ENCODE peak calls at places on chromosomes 2 and 18, in seven cellular contexts. B is IMR-90, Q is fibroblast of lung, W is GM12865, O is fibroblast of pulmonary artery, N is K562, K is AG04449. G is an unnamed sample.

GRCh38 chr2:137208361-137208973 is 443.1 kb downstream of the THSD7B start:
- DNase-seq in Q (no peak), B (no peak), N (no peak), O (peak), K (no peak), W (no peak), G (peak)

GRCh38 chr2:65686928-65687521 is 254.6 kb upstream of the SPRED2 start:
- DNase-seq in B (no peak), N (no peak), K (no peak), O (no peak), Q (no peak), W (no peak), G (no peak)

GRCh38 chr18:7084080-7084765 is 33.4 kb downstream of the LAMA1 start:
- DNase-seq in K (no peak), Q (peak), O (peak), N (no peak), W (peak), B (peak), G (peak)

GRCh38 chr2:188902906-188903305 is 71.3 kb upstream of the COL3A1 start:
- DNase-seq in K (no peak), B (peak), W (no peak), N (no peak), Q (peak), O (peak), G (peak)

GRCh38 chr2:74887961-74888670 is 54.2 kb downstream of the HK2 start:
- DNase-seq in O (no peak), Q (peak), W (no peak), B (peak), N (no peak), K (no peak), G (peak)

GRCh38 chr2:145654156-145654555 is 1134.2 kb upstream of the ZEB2 start:
- DNase-seq in W (no peak), Q (no peak), N (no peak), O (no peak), B (no peak), K (no peak), G (no peak)

GRCh38 chr2:181857471-181857870 is 34.1 kb upstream of the ITPRID2 start:
- DNase-seq in B (peak), K (no peak), N (no peak), W (no peak), Q (peak), O (peak), G (no peak)

GRCh38 chr2:157497603-157498314 is 53.9 kb upstream of the CYTIP start:
- DNase-seq in B (peak), W (peak), O (peak), Q (peak), K (no peak), N (peak), G (peak)

GRCh38 chr2:65349863-65350262 is 82.5 kb downstream of the SPRED2 start:
- DNase-seq in N (peak), Q (peak), B (peak), W (no peak), K (no peak), O (peak), G (peak)

GRCh38 chr2:146584316-146584715 is 1260.5 kb upstream of the ACVR2A start:
- DNase-seq in N (no peak), B (no peak), W (no peak), O (no peak), K (no peak), Q (no peak), G (no peak)

GRCh38 chr2:188940171-188940570 is 34.0 kb upstream of the COL3A1 start:
- DNase-seq in K (no peak), Q (peak), O (peak), W (no peak), B (peak), N (no peak), G (peak)

GRCh38 chr2:126655500-126656310 is at the start of gene GYPC:
- DNase-seq in O (peak), K (peak), Q (peak), W (peak), B (peak), N (peak), G (peak)

GRCh38 chr2:25076749-25077148 is 34.9 kb downstream of the EFR3B start:
- DNase-seq in B (no peak), Q (no peak), O (no peak), W (peak), N (no peak), K (no peak), G (no peak)

GRCh38 chr2:166665991-166666940 is 172.2 kb upstream of the SCN7A start:
- DNase-seq in O (peak), N (no peak), Q (peak), W (no peak), B (peak), K (peak), G (peak)

GRCh38 chr2:105239924-105240323 is 1.6 kb upstream of the GPR45 start:
- DNase-seq in W (no peak), Q (peak), K (peak), N (no peak), B (peak), O (peak), G (peak)

GRCh38 chr2:170235860-170236638 is 58.1 kb downstream of the MYO3B start:
- DNase-seq in O (peak), Q (peak), K (no peak), B (peak), W (peak), N (peak), G (peak)

GRCh38 chr2:236015171-236015570 is 153.0 kb downstream of the GBX2 start:
- DNase-seq in Q (no peak), W (no peak), B (no peak), O (no peak), K (no peak), N (no peak), G (no peak)

GRCh38 chr2:75460630-75461029 is 100.1 kb downstream of the EVA1A start:
- DNase-seq in W (no peak), N (no peak), B (no peak), K (no peak), Q (no peak), O (no peak), G (no peak)

GRCh38 chr18:49967171-49967570 is 153.8 kb upstream of the ACAA2 start:
- DNase-seq in B (no peak), K (no peak), O (no peak), W (no peak), N (no peak), Q (no peak), G (no peak)

GRCh38 chr2:219495531-219496122 is 3.1 kb upstream of the GMPPA start:
- DNase-seq in B (peak), Q (peak), N (peak), K (no peak), O (peak), W (peak), G (peak)

GRCh38 chr2:173001664-173002604 is 73.7 kb upstream of the MAP3K20 start:
- DNase-seq in Q (no peak), B (no peak), W (no peak), N (no peak), O (no peak), K (no peak), G (no peak)

GRCh38 chr2:113157108-113157896 is 16.5 kb upstream of the PSD4 start:
- DNase-seq in Q (peak), K (no peak), B (no peak), N (peak), W (peak), O (no peak), G (no peak)

GRCh38 chr2:235666240-235666781 is 172.5 kb downstream of the AGAP1 start:
- DNase-seq in Q (peak), K (peak), O (peak), B (peak), W (peak), N (no peak), G (peak)

GRCh38 chr2:169716938-169717690 is 16.5 kb upstream of the KLHL23 start:
- DNase-seq in K (no peak), W (no peak), O (peak), N (no peak), Q (no peak), B (peak), G (peak)

GRCh38 chr2:206116278-206116677 is 30.3 kb upstream of the INO80D start:
- DNase-seq in W (no peak), K (no peak), B (no peak), N (no peak), Q (no peak), O (no peak), G (no peak)

GRCh38 chr2:128317186-128317897 is 1.3 kb downstream of the HS6ST1 start:
- DNase-seq in B (no peak), K (no peak), Q (no peak), W (peak), N (peak), O (no peak), G (no peak)

GRCh38 chr2:164065038-164065437 is 329.2 kb upstream of the FIGN start:
- DNase-seq in K (no peak), O (no peak), N (no peak), W (no peak), B (no peak), Q (no peak), G (no peak)

GRCh38 chr2:233449071-233449901 is 95.0 kb downstream of the DGKD start:
- DNase-seq in N (no peak), Q (peak), W (no peak), O (peak), K (no peak), B (peak), G (peak)

GRCh38 chr18:65975536-65975935 is 224.7 kb downstream of the CDH7 start:
- DNase-seq in B (no peak), K (no peak), O (no peak), W (no peak), Q (peak), N (no peak), G (no peak)

GRCh38 chr2:105399207-105399861 is 483 bp upstream of the FHL2 start:
- DNase-seq in K (no peak), O (no peak), N (no peak), B (no peak), W (no peak), Q (no peak), G (no peak)

GRCh38 chr2:62604336-62604735 is 98.3 kb upstream of the TMEM17 start:
- DNase-seq in B (peak), Q (no peak), O (no peak), N (no peak), W (no peak), K (no peak), G (peak)

GRCh38 chr18:3784949-3785348 is 335.0 kb downstream of the TGIF1 start:
- DNase-seq in K (no peak), N (no peak), B (no peak), O (no peak), W (no peak), Q (no peak), G (no peak)

GRCh38 chr2:161102770-161103450 is 57.3 kb upstream of the TANK start:
- DNase-seq in O (peak), K (no peak), W (no peak), N (no peak), Q (peak), B (peak), G (peak)

GRCh38 chr2:98896416-98896815 is 39.6 kb downstream of the CRACDL start:
- DNase-seq in K (no peak), W (no peak), Q (no peak), O (no peak), N (no peak), B (no peak), G (no peak)

GRCh38 chr2:222859786-222860726 is 780 bp upstream of the ACSL3 start:
- DNase-seq in O (peak), B (peak), Q (peak), N (no peak), K (no peak), W (no peak), G (peak)

GRCh38 chr2:241777167-241777685 is 604 bp downstream of the GAL3ST2 start:
- DNase-seq in B (no peak), K (no peak), W (no peak), N (no peak), Q (no peak), O (no peak), G (no peak)

GRCh38 chr2:10007440-10007839 is 35.9 kb upstream of the KLF11 start:
- DNase-seq in O (no peak), N (no peak), W (no peak), B (peak), Q (no peak), K (no peak), G (peak)

GRCh38 chr2:132448771-132449170 is 32.2 kb downstream of the GPR39 start:
- DNase-seq in O (peak), B (peak), W (no peak), K (no peak), N (no peak), Q (peak), G (peak)

GRCh38 chr18:13680612-13681011 is 45.7 kb downstream of the FAM210A start:
- DNase-seq in Q (no peak), W (peak), O (no peak), N (peak), K (no peak), B (no peak), G (no peak)

GRCh38 chr2:29001791-29002190 is 20.7 kb downstream of the TOGARAM2 start:
- DNase-seq in Q (no peak), N (no peak), K (no peak), O (no peak), B (no peak), W (no peak), G (no peak)

GRCh38 chr2:23553561-23553960 is 168.6 kb downstream of the KLHL29 start:
- DNase-seq in O (no peak), Q (no peak), N (no peak), K (no peak), W (no peak), B (no peak), G (no peak)
- H3K4me3 ChIP-seq in O (no peak), Q (no peak), N (no peak), K (no peak), W (no peak), B (no peak), G (no peak)

GRCh38 chr2:96947949-96948348 is 38.4 kb downstream of the FAM178B start:
- DNase-seq in K (no peak), W (no peak), O (no peak), Q (no peak), B (no peak), N (no peak), G (no peak)

GRCh38 chr2:96948483-96949152 is 37.8 kb downstream of the FAM178B start:
- DNase-seq in Q (no peak), N (no peak), O (no peak), W (no peak), B (no peak), K (no peak), G (no peak)

GRCh38 chr2:96946060-96946459 is 40.3 kb downstream of the FAM178B start:
- DNase-seq in O (no peak), W (no peak), N (no peak), K (no peak), B (no peak), Q (no peak), G (no peak)

GRCh38 chr2:96945011-96945410 is 41.4 kb downstream of the FAM178B start:
- DNase-seq in B (no peak), O (no peak), W (no peak), N (no peak), K (no peak), Q (no peak), G (no peak)

GRCh38 chr2:96946625-96947024 is 39.8 kb downstream of the FAM178B start:
- DNase-seq in W (no peak), K (no peak), N (no peak), O (no peak), B (no peak), Q (no peak), G (no peak)
- TF ChIP-seq CTCF in W (no peak), K (no peak), N (no peak), O (no peak), B (no peak), Q (no peak), G (no peak)

GRCh38 chr18:63150326-63150725 is 169.2 kb downstream of the BCL2 start:
- DNase-seq in N (no peak), B (no peak), K (no peak), O (no peak), Q (no peak), W (no peak), G (no peak)
- H3K4me3 ChIP-seq in N (no peak), B (no peak), K (no peak), O (no peak), Q (no peak), W (peak), G (no peak)

GRCh38 chr2:36336321-36336720 is 19.3 kb upstream of the CRIM1 start:
- DNase-seq in O (no peak), W (no peak), K (no peak), B (no peak), N (no peak), Q (no peak), G (no peak)

GRCh38 chr2:36335597-36335996 is 20.0 kb upstream of the CRIM1 start:
- DNase-seq in O (no peak), W (no peak), N (no peak), Q (no peak), B (no peak), K (no peak), G (no peak)

GRCh38 chr2:36330456-36331395 is 24.9 kb upstream of the CRIM1 start:
- DNase-seq in K (no peak), W (no peak), O (no peak), Q (peak), N (no peak), B (peak), G (no peak)

GRCh38 chr2:36329746-36330145 is 25.8 kb upstream of the CRIM1 start:
- DNase-seq in N (no peak), W (no peak), B (peak), K (no peak), O (peak), Q (peak), G (peak)

DNA sequence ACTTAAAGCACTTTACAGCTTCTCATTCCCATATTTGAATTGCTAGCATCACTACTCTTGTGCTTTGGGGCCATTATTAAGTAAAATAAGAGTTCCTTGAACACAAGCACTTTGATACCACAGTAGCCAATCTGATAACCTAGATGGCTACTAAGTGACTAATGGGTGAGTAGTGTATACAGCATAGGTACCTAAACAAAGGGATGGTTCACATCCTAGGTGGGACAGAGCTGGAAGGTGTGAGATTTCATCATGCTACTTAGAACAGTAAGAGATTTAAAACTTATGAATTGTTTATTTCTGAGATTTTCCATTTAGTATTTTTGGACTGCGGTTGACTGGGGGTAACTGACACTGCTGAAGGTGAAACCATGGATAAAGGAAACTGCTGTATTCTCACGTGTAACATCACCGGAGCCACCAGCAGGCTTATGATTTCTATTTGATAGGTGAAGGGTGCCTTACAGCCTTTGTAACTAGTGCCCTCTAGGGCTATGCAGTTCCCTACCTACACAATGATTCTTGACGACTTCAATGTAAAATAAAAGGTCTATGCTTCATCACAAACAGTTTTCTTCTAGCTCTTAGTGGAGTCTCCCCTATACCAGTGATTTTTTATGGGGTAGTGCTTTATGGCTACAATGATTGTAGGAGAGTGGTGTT is 22.1 kb upstream of the CRIM1 start:
- DNase-seq in K (no peak), W (no peak), N (no peak), B (no peak), Q (no peak), O (no peak), G (no peak)
- TF ChIP-seq CTCF in K (no peak), W (peak), N (no peak), B (no peak), Q (no peak), O (no peak), G (no peak)

GRCh38 chr2:44086639-44087036 is 82.0 kb upstream of the PPM1B start:
- DNase-seq in N (no peak), W (no peak), B (no peak), Q (no peak), K (no peak), O (no peak), G (no peak)
- H3K4me3 ChIP-seq in N (no peak), W (no peak), B (no peak), Q (peak), K (no peak), O (peak), G (no peak)

GRCh38 chr2:30029804-30030203 is 108.4 kb upstream of the ALK start:
- DNase-seq in Q (no peak), N (no peak), W (no peak), K (no peak), B (no peak), O (no peak), G (no peak)

GRCh38 chr2:30024281-30024680 is 102.9 kb upstream of the ALK start:
- DNase-seq in Q (no peak), N (no peak), W (no peak), K (no peak), O (no peak), B (no peak), G (no peak)

GRCh38 chr2:30030361-30030760 is 109.0 kb upstream of the ALK start:
- DNase-seq in Q (no peak), N (no peak), O (no peak), B (no peak), K (no peak), W (no peak), G (no peak)

GRCh38 chr2:30022444-30023071 is 101.2 kb upstream of the ALK start:
- DNase-seq in K (no peak), Q (no peak), B (no peak), N (no peak), O (no peak), W (peak), G (no peak)

GRCh38 chr2:30026091-30027055 is 105.0 kb upstream of the ALK start:
- DNase-seq in Q (peak), W (peak), O (peak), N (peak), B (peak), K (peak), G (peak)
- TF ChIP-seq CTCF in Q (peak), W (peak), O (peak), N (peak), B (peak), K (peak), G (peak)